ENCODE peak calls at places on chromosomes 12 and 14, in ten cellular contexts. N is GM12878, C is body of pancreas, X is cardiac muscle cell, W is testis, H is HCT116, J is Caco-2, Y is lower lobe of right lung, E is IMR-90, P is A673. Z is an unnamed sample. For H3K36me3, the result is how much of the 10 kb centered on the place peaks cover.

GRCh38 chr14:21136024-21136423 is 19.8 kb downstream of the OR5AU1 start:
- DNase-seq in N (no peak), C (no peak), X (peak), W (no peak), H (peak), J (no peak), Y (no peak), E (peak), P (peak), Z (no peak)

GRCh38 chr14:61077946-61078738 is 97.1 kb downstream of the SLC38A6 start:
- DNase-seq in N (no peak), C (no peak), X (no peak), W (no peak), H (no peak), J (no peak), Y (no peak), E (peak), P (peak), Z (no peak)

GRCh38 chr12:132597333-132598283 is 12.8 kb downstream of the LRCOL1 start:
- DNase-seq in N (no peak), C (no peak), X (peak), W (no peak), H (peak), J (peak), Y (no peak), E (peak), P (peak), Z (peak)

GRCh38 chr12:16435875-16436554 is 88.6 kb downstream of the MGST1 start:
- DNase-seq in N (no peak), C (no peak), X (no peak), W (no peak), H (no peak), J (no peak), Y (no peak), E (no peak), P (no peak), Z (no peak)

GRCh38 chr12:89472508-89472907 is 52.1 kb downstream of the GALNT4 start:
- DNase-seq in N (no peak), C (no peak), X (no peak), W (no peak), H (no peak), J (no peak), Y (no peak), E (peak), P (peak), Z (no peak)

GRCh38 chr14:36773136-36773540 is 111.5 kb downstream of the PAX9 start:
- DNase-seq in N (no peak), C (no peak), X (no peak), W (no peak), H (peak), J (peak), Y (no peak), E (peak), P (peak), Z (peak)

GRCh38 chr14:100791995-100792394 is 33.9 kb upstream of the MEG3 start:
- DNase-seq in N (no peak), C (no peak), X (no peak), W (no peak), H (no peak), J (no peak), Y (no peak), E (no peak), P (no peak), Z (no peak)

GRCh38 chr12:11827096-11827841 is 177.8 kb downstream of the ETV6 start:
- DNase-seq in N (no peak), C (peak), X (peak), W (peak), H (no peak), J (no peak), Y (no peak), E (no peak), P (peak), Z (no peak)

GRCh38 chr12:117580718-117581062 is 219.3 kb upstream of the NOS1 start:
- DNase-seq in N (no peak), C (peak), X (peak), W (peak), H (peak), J (peak), Y (no peak), E (no peak), P (peak), Z (no peak)

GRCh38 chr14:94713115-94713514 is 56.8 kb downstream of the GSC start:
- DNase-seq in N (no peak), C (no peak), X (peak), W (no peak), H (no peak), J (no peak), Y (no peak), E (no peak), P (no peak), Z (no peak)

GRCh38 chr12:131986847-131987398 is 37.2 kb downstream of the EP400 start:
- DNase-seq in N (no peak), C (no peak), X (no peak), W (peak), H (no peak), J (no peak), Y (no peak), E (no peak), P (peak), Z (no peak)

GRCh38 chr14:30958555-30959407 is 66.7 kb upstream of the AP4S1 start:
- DNase-seq in N (no peak), C (no peak), X (no peak), W (no peak), H (no peak), J (no peak), Y (no peak), E (no peak), P (no peak), Z (no peak)

GRCh38 chr12:15700595-15700994 is 88.6 kb downstream of the EPS8 start:
- DNase-seq in N (peak), C (no peak), X (no peak), W (no peak), H (peak), J (no peak), Y (no peak), E (peak), P (peak), Z (peak)

GRCh38 chr14:98189077-98189476 is 1082.9 kb downstream of the BCL11B start:
- DNase-seq in N (no peak), C (no peak), X (no peak), W (no peak), H (no peak), J (no peak), Y (no peak), E (no peak), P (no peak), Z (no peak)

GRCh38 chr12:126856958-126857357 is 1410.0 kb upstream of the TMEM132C start:
- DNase-seq in N (no peak), C (no peak), X (no peak), W (no peak), H (no peak), J (no peak), Y (no peak), E (no peak), P (no peak), Z (no peak)

GRCh38 chr14:56194062-56194461 is 75.9 kb downstream of the PELI2 start:
- DNase-seq in N (no peak), C (no peak), X (no peak), W (no peak), H (no peak), J (no peak), Y (no peak), E (no peak), P (no peak), Z (no peak)

GRCh38 chr12:57626111-57626928 is 6.7 kb downstream of the B4GALNT1 start:
- DNase-seq in N (no peak), C (no peak), X (no peak), W (no peak), H (no peak), J (no peak), Y (no peak), E (no peak), P (no peak), Z (no peak)

GRCh38 chr12:93698307-93699092 is 21.3 kb downstream of the CRADD start:
- DNase-seq in N (no peak), C (no peak), X (no peak), W (no peak), H (no peak), J (peak), Y (no peak), E (peak), P (peak), Z (no peak)

GRCh38 chr14:37673439-37673838 is 78.0 kb downstream of the TTC6 start:
- DNase-seq in N (no peak), C (no peak), X (no peak), W (no peak), H (no peak), J (no peak), Y (no peak), E (no peak), P (no peak), Z (no peak)

GRCh38 chr14:60736494-60736893 is 1.9 kb downstream of the MNAT1 start:
- DNase-seq in N (no peak), C (no peak), X (peak), W (no peak), H (no peak), J (no peak), Y (no peak), E (peak), P (peak), Z (peak)

GRCh38 chr12:44000309-44000952 is 164.6 kb downstream of the TMEM117 start:
- DNase-seq in N (no peak), C (peak), X (peak), W (peak), H (peak), J (peak), Y (no peak), E (peak), P (peak), Z (peak)

GRCh38 chr12:92080390-92081285 is 65.0 kb downstream of the BTG1 start:
- DNase-seq in N (no peak), C (no peak), X (peak), W (no peak), H (peak), J (peak), Y (no peak), E (peak), P (peak), Z (peak)

GRCh38 chr12:57629897-57630471 is 3.0 kb downstream of the B4GALNT1 start:
- DNase-seq in N (no peak), C (no peak), X (no peak), W (peak), H (no peak), J (no peak), Y (no peak), E (no peak), P (no peak), Z (no peak)

DNA sequence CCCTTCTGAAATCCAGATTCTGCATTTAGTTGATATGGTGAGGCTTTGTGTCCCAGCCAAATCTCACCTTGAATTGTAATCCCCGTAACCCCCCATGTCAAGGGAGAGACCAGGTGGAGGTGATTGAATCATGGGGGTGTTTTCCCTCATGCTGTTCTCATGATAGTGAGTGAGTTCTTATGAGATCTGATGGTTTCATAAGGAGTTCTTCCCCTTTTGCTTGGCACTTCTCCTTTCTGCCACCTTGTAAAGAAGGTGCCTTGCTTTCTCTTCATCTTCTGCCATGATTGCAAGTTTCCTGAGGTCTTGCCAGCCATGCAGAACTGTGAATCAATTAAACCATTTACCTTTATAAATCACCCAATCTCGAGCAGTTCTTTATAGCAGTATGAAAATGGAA is 23.1 kb upstream of the C12orf42 start:
- DNase-seq in N (no peak), C (no peak), X (no peak), W (no peak), H (no peak), J (no peak), Y (no peak), E (no peak), P (no peak), Z (no peak)
- TF ChIP-seq CTCF in N (no peak), C (no peak), X (no peak), W (no peak), H (no peak), J (no peak), Y (no peak), E (no peak), P (no peak), Z (no peak)

GRCh38 chr12:129844662-129845061 is 59.2 kb downstream of the TMEM132D start:
- DNase-seq in N (no peak), C (no peak), X (no peak), W (no peak), H (no peak), J (no peak), Y (no peak), E (no peak), P (no peak), Z (peak)
- H3K36me3 ChIP-seq in N (under half), C (under half), X (under half), W (under half), H (under half), J (under half), Y (under half), E (under half), P (under half), Z (under half)

GRCh38 chr12:54830199-54830598 is 24.1 kb upstream of the MUCL1 start:
- DNase-seq in N (no peak), C (no peak), X (no peak), W (no peak), H (no peak), J (no peak), Y (no peak), E (no peak), P (no peak), Z (no peak)

GRCh38 chr12:54821676-54822075 is 32.6 kb upstream of the MUCL1 start:
- DNase-seq in N (no peak), C (no peak), X (no peak), W (no peak), H (no peak), J (no peak), Y (no peak), E (no peak), P (no peak), Z (no peak)

GRCh38 chr12:54824402-54824801 is 29.9 kb upstream of the MUCL1 start:
- DNase-seq in N (no peak), C (no peak), X (no peak), W (no peak), H (peak), J (no peak), Y (no peak), E (no peak), P (no peak), Z (no peak)
- TF ChIP-seq CTCF in N (no peak), C (no peak), X (no peak), W (no peak), H (peak), J (peak), Y (peak), E (no peak), P (peak), Z (no peak)

DNA sequence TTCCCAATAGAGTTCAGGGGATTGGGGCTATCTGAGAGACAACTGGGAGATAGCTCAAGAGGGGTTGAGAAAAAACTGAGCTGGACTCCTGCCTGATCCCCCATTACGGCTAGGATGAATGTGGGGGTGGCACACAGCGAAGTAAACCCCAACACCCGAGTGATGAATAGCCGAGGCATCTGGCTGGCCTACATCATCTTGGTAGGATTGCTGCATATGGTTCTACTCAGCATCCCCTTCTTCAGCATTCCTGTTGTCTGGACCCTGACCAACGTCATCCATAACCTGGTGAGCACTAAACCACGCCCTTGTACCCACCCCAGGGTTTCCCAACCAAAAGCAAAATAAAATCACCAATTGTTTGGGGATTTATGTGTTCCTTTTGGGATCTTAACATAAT is 1.0 kb downstream of the ORMDL2 start:
- DNase-seq in N (no peak), C (no peak), X (no peak), W (no peak), H (no peak), J (no peak), Y (no peak), E (peak), P (no peak), Z (no peak)
- H3K36me3 ChIP-seq in N (under half), C (under half), X (under half), W (under half), H (under half), J (under half), Y (half or more), E (under half), P (half or more), Z (under half)